ENCODE peak calls at places on chromosomes 12 and 14, in ten cellular contexts. X is ovary; K is AML-193; D is heart right ventricle; G is WTC11; W is activated CD4-positive, alpha-beta T cell treated with anti-CD3 and anti-CD28 coated beads, Interleukin-2, amount 50 U/mL, for 1 hour; Z is HS-27A; M is RKO; F is germinal center; O is activated naive CD4-positive, alpha-beta T cell. J is an unnamed sample.

GRCh38 chr14:54339771-54340170 is 57.0 kb upstream of the CDKN3 start:
- DNase-seq in X (no peak), K (no peak), D (no peak), G (no peak), W (no peak), Z (no peak), M (no peak), F (no peak), O (no peak), J (no peak)

GRCh38 chr12:13718271-13718670 is 263.1 kb downstream of the GRIN2B start:
- DNase-seq in X (no peak), K (no peak), D (no peak), G (no peak), W (no peak), Z (no peak), M (no peak), F (no peak), O (no peak), J (no peak)

GRCh38 chr14:104554608-104555401 is 24.8 kb upstream of the C14orf180 start:
- DNase-seq in X (no peak), K (no peak), D (peak), G (peak), W (no peak), Z (no peak), M (no peak), F (no peak), O (no peak), J (no peak)

GRCh38 chr12:54273981-54274380 is 5.9 kb downstream of the CBX5 start:
- DNase-seq in X (no peak), K (no peak), D (no peak), G (no peak), W (no peak), Z (no peak), M (no peak), F (no peak), O (no peak), J (peak)

GRCh38 chr12:19712041-19712440 is 272.7 kb downstream of the AEBP2 start:
- DNase-seq in X (no peak), K (peak), D (no peak), G (no peak), W (no peak), Z (peak), M (peak), F (no peak), O (no peak), J (no peak)

GRCh38 chr12:109719123-109720022 is 5.7 kb downstream of the FAM222A start:
- DNase-seq in X (no peak), K (no peak), D (no peak), G (peak), W (no peak), Z (no peak), M (peak), F (no peak), O (no peak), J (no peak)

GRCh38 chr14:53032161-53032803 is 81.4 kb upstream of the FERMT2 start:
- DNase-seq in X (no peak), K (no peak), D (no peak), G (no peak), W (no peak), Z (peak), M (peak), F (no peak), O (no peak), J (no peak)

GRCh38 chr12:51788876-51789275 is 59.6 kb downstream of the FIGNL2 start:
- DNase-seq in X (no peak), K (no peak), D (no peak), G (no peak), W (no peak), Z (peak), M (no peak), F (no peak), O (no peak), J (no peak)

GRCh38 chr12:80756875-80757274 is 40.2 kb downstream of the MYF5 start:
- DNase-seq in X (no peak), K (no peak), D (no peak), G (no peak), W (no peak), Z (no peak), M (no peak), F (no peak), O (no peak), J (no peak)

GRCh38 chr12:22334696-22335290 is at the start of gene ST8SIA1:
- DNase-seq in X (peak), K (no peak), D (peak), G (peak), W (peak), Z (peak), M (no peak), F (peak), O (peak), J (peak)

GRCh38 chr12:61757831-61758505 is 502.2 kb upstream of the USP15 start:
- DNase-seq in X (no peak), K (no peak), D (no peak), G (no peak), W (no peak), Z (no peak), M (peak), F (no peak), O (no peak), J (no peak)

GRCh38 chr12:34352098-34352497 is 329.8 kb downstream of the ALG10 start:
- DNase-seq in X (no peak), K (no peak), D (no peak), G (no peak), W (no peak), Z (no peak), M (no peak), F (no peak), O (no peak), J (no peak)

GRCh38 chr12:50689437-50689836 is 74.5 kb upstream of the ATF1 start:
- DNase-seq in X (no peak), K (no peak), D (no peak), G (no peak), W (no peak), Z (no peak), M (no peak), F (no peak), O (no peak), J (no peak)

GRCh38 chr12:67981236-67982164 is 7.7 kb upstream of the IFNG-AS1 start:
- DNase-seq in X (no peak), K (no peak), D (no peak), G (no peak), W (no peak), Z (peak), M (peak), F (no peak), O (no peak), J (peak)

GRCh38 chr12:105713901-105714300 is 383.4 kb downstream of the C12orf75 start:
- DNase-seq in X (no peak), K (no peak), D (no peak), G (no peak), W (no peak), Z (no peak), M (no peak), F (no peak), O (no peak), J (peak)

GRCh38 chr14:55297611-55298323 is 26.5 kb downstream of the FBXO34 start:
- DNase-seq in X (no peak), K (no peak), D (no peak), G (no peak), W (peak), Z (no peak), M (no peak), F (peak), O (no peak), J (peak)

GRCh38 chr12:56980268-56980667 is 22.9 kb upstream of the RDH16 start:
- DNase-seq in X (no peak), K (no peak), D (no peak), G (no peak), W (no peak), Z (no peak), M (no peak), F (no peak), O (no peak), J (no peak)

GRCh38 chr14:67532606-67532997 is 488 bp upstream of the PLEKHH1 start:
- DNase-seq in X (no peak), K (no peak), D (no peak), G (no peak), W (no peak), Z (no peak), M (no peak), F (no peak), O (no peak), J (no peak)

GRCh38 chr14:70842851-70843462 is 33.6 kb upstream of the MAP3K9 start:
- DNase-seq in X (no peak), K (no peak), D (no peak), G (no peak), W (no peak), Z (no peak), M (no peak), F (no peak), O (no peak), J (no peak)

GRCh38 chr14:58977366-58977765 is 211.1 kb upstream of the DAAM1 start:
- DNase-seq in X (no peak), K (no peak), D (no peak), G (no peak), W (no peak), Z (no peak), M (no peak), F (no peak), O (no peak), J (no peak)

GRCh38 chr12:1836241-1836803 is 16.0 kb downstream of the LRTM2 start:
- DNase-seq in X (no peak), K (no peak), D (no peak), G (no peak), W (no peak), Z (no peak), M (no peak), F (no peak), O (no peak), J (no peak)

GRCh38 chr12:57016348-57016747 is at the start of gene TAC3:
- DNase-seq in X (no peak), K (no peak), D (no peak), G (peak), W (no peak), Z (no peak), M (no peak), F (no peak), O (no peak), J (no peak)

GRCh38 chr12:32257695-32258496 is 141.5 kb upstream of the FGD4 start:
- DNase-seq in X (no peak), K (no peak), D (no peak), G (no peak), W (no peak), Z (no peak), M (no peak), F (no peak), O (no peak), J (no peak)

GRCh38 chr14:73823339-73823885 is 28.2 kb upstream of the PTGR2 start:
- DNase-seq in X (no peak), K (no peak), D (no peak), G (no peak), W (no peak), Z (no peak), M (no peak), F (no peak), O (no peak), J (no peak)

GRCh38 chr14:91835920-91836843 is 31.2 kb downstream of the TC2N start:
- DNase-seq in X (peak), K (no peak), D (peak), G (peak), W (peak), Z (no peak), M (no peak), F (peak), O (peak), J (peak)

GRCh38 chr14:93564918-93565317 is 134.2 kb downstream of the UNC79 start:
- DNase-seq in X (no peak), K (no peak), D (no peak), G (no peak), W (no peak), Z (no peak), M (no peak), F (no peak), O (no peak), J (peak)

GRCh38 chr12:99234702-99235101 is 412.9 kb upstream of the GARIN6 start:
- DNase-seq in X (no peak), K (no peak), D (no peak), G (no peak), W (no peak), Z (no peak), M (no peak), F (no peak), O (no peak), J (no peak)

GRCh38 chr12:83850531-83850930 is 1062.1 kb downstream of the SLC6A15 start:
- DNase-seq in X (no peak), K (no peak), D (no peak), G (no peak), W (no peak), Z (no peak), M (no peak), F (no peak), O (no peak), J (no peak)

GRCh38 chr14:92409069-92409468 is 86.1 kb downstream of the SLC24A4 start:
- DNase-seq in X (no peak), K (no peak), D (no peak), G (no peak), W (no peak), Z (no peak), M (no peak), F (no peak), O (no peak), J (no peak)

GRCh38 chr12:41557081-41557480 is 369.0 kb downstream of the PDZRN4 start:
- DNase-seq in X (no peak), K (no peak), D (no peak), G (no peak), W (no peak), Z (no peak), M (no peak), F (no peak), O (no peak), J (no peak)

GRCh38 chr12:121102307-121102706 is 30.4 kb upstream of the P2RX7 start:
- DNase-seq in X (no peak), K (no peak), D (no peak), G (no peak), W (no peak), Z (no peak), M (no peak), F (no peak), O (no peak), J (no peak)

J was measured in NCI-H2171 treated with DMSO at 0.1 percent for 48 hours.